ENCODE peak calls at places on chromosomes 5 and 9, in ten cellular contexts. W, R, M, G, O, K, Z, T, H and D are unnamed samples.

GRCh38 chr9:109914280-109915027 is 134.5 kb downstream of the PALM2AKAP2 start:
- DNase-seq in W (no peak), R (no peak), M (no peak), G (no peak), O (no peak), K (no peak), Z (peak; percentile 92), T (no peak), H (no peak), D (no peak)

GRCh38 chr9:134391319-134392231 is 65.3 kb downstream of the RXRA start:
- DNase-seq in W (no peak), R (no peak), M (no peak), G (no peak), O (no peak), K (peak; percentile 72), Z (no peak), T (no peak), H (peak; percentile 89), D (no peak)

GRCh38 chr5:77709993-77710392 is 66.1 kb downstream of the TBCA start:
- DNase-seq in W (no peak), R (no peak), M (no peak), G (no peak), O (no peak), K (no peak), Z (no peak), T (no peak), H (no peak), D (no peak)

GRCh38 chr5:1961304-1961946 is 78.7 kb upstream of the IRX4 start:
- DNase-seq in W (no peak), R (no peak), M (no peak), G (no peak), O (no peak), K (no peak), Z (no peak), T (no peak), H (no peak), D (no peak)

GRCh38 chr5:81852277-81853004 is 101.5 kb upstream of the SSBP2 start:
- DNase-seq in W (no peak), R (peak; percentile 61), M (peak; percentile 29), G (peak; percentile 31), O (no peak), K (no peak), Z (peak; percentile 36), T (no peak), H (peak; percentile 39), D (no peak)

GRCh38 chr5:1480217-1480616 is 35.0 kb upstream of the SLC6A3 start:
- DNase-seq in W (no peak), R (no peak), M (peak; percentile 56), G (no peak), O (peak; percentile 79), K (no peak), Z (no peak), T (no peak), H (no peak), D (no peak)

GRCh38 chr9:34127035-34127948 is 794 bp upstream of the DCAF12 start:
- DNase-seq in W (no peak), R (no peak), M (no peak), G (peak; percentile 2), O (no peak), K (no peak), Z (no peak), T (no peak), H (no peak), D (no peak)

GRCh38 chr9:68949271-68950000 is 64.5 kb downstream of the PRKACG start:
- DNase-seq in W (no peak), R (no peak), M (no peak), G (no peak), O (no peak), K (peak; percentile 9), Z (no peak), T (no peak), H (peak; percentile 52), D (no peak)